ENCODE peak calls at places on chromosomes 4 and X, in four cellular contexts. J is fibroblast of lung, Q is heart left ventricle, G is left lung. H is an unnamed sample.
A peak's percentile ranks its signal among the peaks of the same experiment; 100 is the strongest.

GRCh38 chrX:77572322-77572721 is 125.1 kb downstream of the FGF16 start:
- DNase-seq in J (peak; percentile 13), Q (no peak), G (no peak), H (no peak)

GRCh38 chr4:164614999-164615398 is 138.9 kb upstream of the SMIM31 start:
- DNase-seq in J (no peak), Q (no peak), G (no peak), H (no peak)

GRCh38 chrX:53320543-53321215 is 39.3 kb upstream of the IQSEC2 start:
- DNase-seq in J (no peak), Q (no peak), G (peak; percentile 76), H (no peak)

GRCh38 chr4:5532100-5532499 is 176.3 kb downstream of the EVC2 start:
- DNase-seq in J (no peak), Q (no peak), G (no peak), H (no peak)

GRCh38 chrX:136209016-136209738 is 42.0 kb downstream of the MAP7D3 start:
- DNase-seq in J (peak; percentile 72), Q (peak; percentile 48), G (no peak), H (peak; percentile 75)

GRCh38 chr4:40211224-40212185 is 14.7 kb downstream of the RHOH start:
- DNase-seq in J (peak; percentile 82), Q (no peak), G (no peak), H (no peak)

GRCh38 chrX:95678679-95679078 is 1006.0 kb upstream of the DIAPH2 start:
- DNase-seq in J (no peak), Q (no peak), G (no peak), H (no peak)

GRCh38 chr4:113908829-113909228 is 70.6 kb downstream of the ARSJ start:
- DNase-seq in J (peak; percentile 29), Q (no peak), G (no peak), H (peak; percentile 31)

GRCh38 chr4:186584912-186585311 is 29.5 kb upstream of the MTNR1A start:
- DNase-seq in J (no peak), Q (no peak), G (no peak), H (peak; percentile 7)

GRCh38 chr4:110059556-110060191 is 138.7 kb downstream of the ELOVL6 start:
- DNase-seq in J (peak; percentile 52), Q (no peak), G (no peak), H (peak; percentile 19)

GRCh38 chrX:23503835-23504539 is 163.3 kb upstream of the PRDX4 start:
- DNase-seq in J (peak; percentile 73), Q (peak; percentile 56), G (peak; percentile 41), H (peak; percentile 63)

GRCh38 chr4:28357985-28358384 is 1497.3 kb downstream of the STIM2 start:
- DNase-seq in J (peak; percentile 37), Q (no peak), G (no peak), H (peak; percentile 28)

GRCh38 chr4:89222171-89222570 is 85.4 kb downstream of the GPRIN3 start:
- DNase-seq in J (no peak), Q (no peak), G (no peak), H (no peak)

GRCh38 chr4:184361443-184361842 is 112.9 kb downstream of the IRF2 start:
- DNase-seq in J (peak; percentile 55), Q (no peak), G (no peak), H (peak; percentile 91)

GRCh38 chr4:166972071-166972470 is 262.2 kb downstream of the SPOCK3 start:
- DNase-seq in J (peak; percentile 61), Q (no peak), G (no peak), H (peak; percentile 77)

GRCh38 chr4:57110635-57111546 is 706 bp upstream of the IGFBP7 start:
- DNase-seq in J (peak; percentile 70), Q (peak; percentile 53), G (peak; percentile 71), H (peak; percentile 79)
- H3K4me3 ChIP-seq in J (peak overlapping the region; percentile 52), Q (peak overlapping the region; percentile 69), G (peak overlapping the region; percentile 57), H (peak overlapping the region; percentile 63)

GRCh38 chr4:8870647-8871416 is 807 bp downstream of the HMX1 start:
- DNase-seq in J (no peak), Q (no peak), G (no peak), H (no peak)
- H3K4me3 ChIP-seq in J (no peak overlapping the region), Q (no peak overlapping the region), G (no peak overlapping the region), H (no peak overlapping the region)

DNA sequence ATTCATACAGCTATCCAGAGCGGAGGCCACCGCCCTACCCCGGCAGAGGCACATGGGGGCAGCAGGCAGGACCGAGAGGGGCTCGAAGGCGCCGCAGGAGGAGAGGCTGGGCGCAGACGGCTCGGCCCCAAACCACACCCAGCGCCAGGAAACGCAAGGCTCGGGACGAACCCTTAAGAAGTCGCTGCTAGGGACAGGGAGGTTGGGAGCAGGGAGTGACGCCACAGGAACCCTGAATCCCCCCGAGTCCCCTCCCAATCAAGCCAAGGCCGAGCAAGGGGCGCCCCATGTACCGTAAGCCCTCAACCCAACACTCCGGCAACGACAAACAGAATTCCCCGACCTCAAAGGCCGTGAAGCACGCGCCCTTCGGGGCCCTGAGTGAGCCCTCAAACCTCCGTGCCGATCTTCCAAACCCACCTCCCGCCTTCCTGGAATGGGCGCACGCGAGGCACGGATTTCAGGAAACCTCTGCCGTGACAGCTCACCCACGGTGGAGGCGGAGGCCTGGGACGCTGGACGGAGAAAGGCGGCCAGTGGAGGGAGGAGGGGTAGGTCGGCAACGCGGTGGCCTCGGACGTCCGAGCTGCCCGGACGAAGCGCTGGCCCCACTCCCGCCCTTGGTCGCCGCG is 1.8 kb downstream of the ZFYVE28 start:
- DNase-seq in J (no peak), Q (no peak), G (peak; percentile 80), H (peak; percentile 58)
- H3K4me3 ChIP-seq in J (peak overlapping the region; percentile 58), Q (peak overlapping the region; percentile 74), G (peak overlapping the region; percentile 40), H (peak overlapping the region; percentile 76)

DNA sequence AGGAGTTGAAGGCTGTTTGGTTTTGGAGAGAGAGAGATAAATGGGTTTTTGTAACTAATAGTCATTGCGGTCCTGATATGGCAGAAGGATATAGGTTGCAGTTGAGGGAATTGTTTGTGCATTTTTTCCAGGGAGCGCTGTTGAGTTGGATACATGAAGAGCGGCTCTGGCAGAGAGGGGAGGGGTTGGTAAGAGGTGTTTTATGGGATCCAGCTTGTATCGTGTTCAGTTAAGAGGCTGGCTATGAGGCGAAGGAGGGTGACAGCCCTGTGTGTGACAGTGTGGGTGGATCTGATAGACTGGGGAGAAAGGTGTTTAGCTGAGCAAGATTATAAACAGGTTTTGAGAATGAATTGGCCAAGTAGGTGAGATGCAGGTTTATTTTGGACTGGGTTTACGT is 1.5 kb downstream of the SPANXN4 start:
- DNase-seq in J (no peak), Q (no peak), G (no peak), H (no peak)
- H3K4me3 ChIP-seq in J (no peak overlapping the region), Q (no peak overlapping the region), G (no peak overlapping the region), H (no peak overlapping the region)

GRCh38 chrX:74924449-74925209 is 623 bp downstream of the NEXMIF start:
- DNase-seq in J (peak; percentile 0), Q (peak; percentile 14), G (peak; percentile 68), H (no peak)
- H3K4me3 ChIP-seq in J (no peak overlapping the region), Q (peak overlapping the region; percentile 53), G (peak overlapping the region; percentile 21), H (peak overlapping the region; percentile 37)

DNA sequence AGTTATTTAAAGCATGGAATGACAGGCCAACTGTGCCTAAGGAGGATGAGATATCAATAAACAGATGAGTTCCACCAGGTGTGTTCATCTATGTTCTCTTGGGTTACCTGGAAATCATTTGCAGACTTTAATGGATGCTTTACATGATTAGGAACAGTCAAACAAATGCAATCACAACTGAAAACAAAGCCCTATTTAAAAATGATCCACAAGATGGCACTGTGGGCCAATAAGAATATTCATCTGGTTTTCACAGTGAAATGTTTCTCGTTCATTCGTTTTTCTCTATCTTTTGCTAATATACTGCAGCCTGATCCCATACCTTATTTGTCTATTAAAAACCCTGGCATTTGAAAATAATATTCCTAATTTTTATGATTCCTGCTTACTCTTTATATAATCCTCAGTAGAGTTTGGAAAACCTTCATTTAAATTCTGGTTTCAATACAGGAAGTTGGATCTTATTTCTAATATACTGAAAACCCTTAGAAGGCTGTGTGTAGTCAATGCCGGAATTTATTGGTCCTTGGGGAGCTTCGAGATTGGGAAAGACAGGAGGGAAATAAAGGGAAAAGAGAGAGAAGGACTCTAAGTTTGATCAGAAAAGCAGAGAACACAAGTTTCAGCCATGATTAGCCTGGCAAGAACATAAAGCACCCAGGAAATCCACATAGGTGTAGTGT is 63.7 kb upstream of the TAPT1 start:
- DNase-seq in J (peak; percentile 61), Q (no peak), G (no peak), H (peak; percentile 72)
- H3K4me3 ChIP-seq in J (no peak overlapping the region), Q (no peak overlapping the region), G (no peak overlapping the region), H (no peak overlapping the region)

H was measured in fibroblast of the aortic adventitia.